ENCODE peak calls at places on chromosome 2, in four cellular contexts. V, O, G and W are unnamed samples.

GRCh38 chr2:33406622-33407021 is 69.8 kb upstream of the RASGRP3 start:
- DNase-seq in V (no peak), O (no peak), G (no peak), W (no peak)

GRCh38 chr2:190578158-190579057 is 43.9 kb upstream of the NEMP2 start:
- DNase-seq in V (no peak), O (peak), G (peak), W (no peak)

GRCh38 chr2:19706332-19706731 is 195.5 kb downstream of the TTC32 start:
- DNase-seq in V (no peak), O (no peak), G (no peak), W (no peak)

GRCh38 chr2:171592026-171592555 is 69.8 kb downstream of the CYBRD1 start:
- DNase-seq in V (no peak), O (no peak), G (no peak), W (no peak)

GRCh38 chr2:99337931-99338580 is 867 bp downstream of the EIF5B start:
- DNase-seq in V (peak), O (no peak), G (no peak), W (peak)

GRCh38 chr2:65098741-65099140 is 31.2 kb downstream of the RAB1A start:
- DNase-seq in V (no peak), O (no peak), G (no peak), W (no peak)

GRCh38 chr2:126979604-126980003 is 80.9 kb downstream of the TEX51 start:
- DNase-seq in V (no peak), O (no peak), G (peak), W (no peak)

GRCh38 chr2:42368817-42369550 is 8.0 kb upstream of the COX7A2L start:
- DNase-seq in V (no peak), O (no peak), G (no peak), W (no peak)

GRCh38 chr2:26412091-26412673 is 10.5 kb downstream of the DRC1 start:
- DNase-seq in V (peak), O (no peak), G (no peak), W (peak)

GRCh38 chr2:199379251-199379650 is 78.5 kb downstream of the SATB2 start:
- DNase-seq in V (no peak), O (no peak), G (no peak), W (no peak)

GRCh38 chr2:234958311-234958710 is 6.5 kb downstream of the SH3BP4 start:
- DNase-seq in V (no peak), O (no peak), G (no peak), W (no peak)
- TF ChIP-seq CTCF in V (no peak), O (no peak), G (no peak), W (no peak)

DNA sequence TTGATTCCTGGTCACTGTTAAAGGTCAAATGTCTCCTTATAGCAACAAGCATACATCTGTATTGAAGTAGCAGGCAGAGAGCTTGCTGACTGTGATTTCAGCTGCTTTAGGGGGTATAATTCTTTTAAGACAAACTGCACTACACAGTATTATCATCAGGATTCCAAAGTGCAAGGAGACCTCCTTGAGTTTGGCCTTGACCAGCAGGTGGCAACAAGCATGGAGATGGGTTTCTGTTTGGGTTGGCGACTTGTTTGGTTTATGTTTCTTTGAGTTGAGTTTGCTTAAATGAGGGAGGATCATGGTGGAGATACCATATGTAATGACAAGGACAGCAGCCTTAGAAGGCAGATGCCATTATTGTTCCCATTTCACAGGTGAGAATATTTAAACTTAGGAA is 681.0 kb upstream of the ID2 start:
- DNase-seq in V (no peak), O (no peak), G (no peak), W (no peak)
- TF ChIP-seq CTCF in V (peak), O (no peak), G (no peak), W (peak)

DNA sequence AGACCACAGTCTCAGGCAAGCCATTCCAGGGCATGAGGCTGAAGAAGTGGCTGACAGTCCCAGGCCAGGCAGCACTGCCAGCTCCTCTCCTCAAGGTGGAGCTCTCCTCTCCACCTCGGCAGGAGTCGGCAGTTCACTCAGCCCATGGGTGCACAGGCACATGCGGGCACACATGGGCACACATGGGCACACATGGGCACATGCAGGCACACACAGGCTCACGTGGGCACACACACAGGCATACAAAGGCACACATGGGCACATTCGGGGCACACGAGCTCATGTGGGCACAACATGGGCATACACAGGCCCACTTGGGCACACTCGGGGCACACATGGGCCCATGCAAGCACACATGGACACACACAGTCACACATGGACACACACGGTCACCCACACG is 65.3 kb upstream of the TAF1B start:
- DNase-seq in V (no peak), O (no peak), G (no peak), W (no peak)
- TF ChIP-seq CTCF in V (peak), O (no peak), G (no peak), W (peak)

DNA sequence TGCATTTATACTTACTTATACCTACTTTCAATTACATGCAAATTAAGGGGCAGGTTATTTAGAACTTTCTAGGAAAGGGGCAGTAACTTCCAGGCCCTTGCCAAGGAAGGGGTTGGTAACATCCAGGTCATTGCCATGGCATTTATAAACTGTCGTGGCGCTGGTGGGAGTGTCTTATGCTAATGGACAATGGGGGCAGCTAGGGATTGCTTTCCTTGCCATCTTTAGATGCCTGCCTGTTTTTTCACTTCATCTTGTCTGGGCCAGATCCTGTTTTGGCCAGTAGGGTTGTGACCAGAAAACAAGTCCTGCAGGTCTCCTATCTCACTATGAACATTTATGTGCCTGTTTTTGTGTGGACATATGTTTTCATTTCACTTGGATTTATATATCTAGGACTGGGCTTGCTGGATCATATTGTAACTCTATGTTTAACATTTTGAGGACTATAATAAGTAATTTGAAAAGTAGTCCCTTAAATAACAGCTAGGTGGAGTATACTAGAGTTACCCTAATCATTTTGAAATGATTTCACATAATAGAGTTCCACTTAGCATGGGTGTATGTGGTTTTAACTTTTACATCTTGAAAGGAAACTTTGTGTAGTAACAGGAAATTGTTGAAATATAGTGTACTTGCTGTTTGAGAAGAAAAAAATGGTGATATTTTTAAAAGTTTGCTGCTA is 56.1 kb downstream of the LCLAT1 start:
- DNase-seq in V (peak), O (no peak), G (no peak), W (peak)
- TF ChIP-seq CTCF in V (peak), O (no peak), G (no peak), W (peak)

GRCh38 chr2:188889187-188889586 is 85.0 kb upstream of the COL3A1 start:
- DNase-seq in V (no peak), O (no peak), G (no peak), W (no peak)
- TF ChIP-seq CTCF in V (no peak), O (no peak), G (no peak), W (no peak)